ENCODE peak calls at places on chromosome 3, in eight cellular contexts. G, M, Z, L, R, X, U and E are unnamed samples.

GRCh38 chr3:7977245-7978103 is 524.1 kb upstream of the LMCD1 start:
- DNase-seq in G (no peak), M (no peak), Z (no peak), L (no peak), R (no peak), X (peak; percentile 53), U (no peak), E (peak; percentile 58)

GRCh38 chr3:10505791-10506585 is 602 bp upstream of the ATP2B2 start:
- DNase-seq in G (no peak), M (no peak), Z (no peak), L (no peak), R (no peak), X (no peak), U (no peak), E (no peak)

GRCh38 chr3:124632566-124633140 is 97.6 kb upstream of the UMPS start:
- DNase-seq in G (no peak), M (no peak), Z (no peak), L (no peak), R (no peak), X (no peak), U (no peak), E (no peak)

GRCh38 chr3:139473155-139473771 is 3.1 kb downstream of the RBP2 start:
- DNase-seq in G (no peak), M (no peak), Z (no peak), L (no peak), R (no peak), X (no peak), U (no peak), E (no peak)

GRCh38 chr3:71219744-71220638 is 363.5 kb downstream of the FOXP1 start:
- DNase-seq in G (no peak), M (peak; percentile 79), Z (no peak), L (no peak), R (no peak), X (peak; percentile 59), U (no peak), E (no peak)

GRCh38 chr3:180646187-180646790 is 33.0 kb downstream of the CCDC39 start:
- DNase-seq in G (no peak), M (no peak), Z (no peak), L (no peak), R (peak; percentile 1), X (no peak), U (no peak), E (peak; percentile 25)

GRCh38 chr3:167716920-167717319 is 17.8 kb downstream of the PDCD10 start:
- DNase-seq in G (no peak), M (no peak), Z (no peak), L (no peak), R (no peak), X (no peak), U (no peak), E (no peak)

GRCh38 chr3:34239287-34239686 is 440.9 kb downstream of the PDCD6IP start:
- DNase-seq in G (no peak), M (no peak), Z (no peak), L (no peak), R (no peak), X (no peak), U (no peak), E (no peak)

GRCh38 chr3:138950006-138950644 is 3.1 kb downstream of the FOXL2NB start:
- DNase-seq in G (no peak), M (peak; percentile 57), Z (peak; percentile 43), L (no peak), R (no peak), X (peak; percentile 82), U (peak; percentile 35), E (peak; percentile 67)

GRCh38 chr3:128480717-128481437 is 12.1 kb downstream of the GATA2 start:
- DNase-seq in G (no peak), M (no peak), Z (no peak), L (no peak), R (no peak), X (no peak), U (no peak), E (no peak)

GRCh38 chr3:159881828-159882309 is 106.8 kb upstream of the IL12A start:
- DNase-seq in G (peak; percentile 43), M (no peak), Z (peak; percentile 36), L (no peak), R (peak; percentile 69), X (peak; percentile 69), U (no peak), E (peak; percentile 70)

GRCh38 chr3:45367451-45367850 is 20.9 kb upstream of the LARS2 start:
- DNase-seq in G (no peak), M (no peak), Z (no peak), L (no peak), R (no peak), X (no peak), U (peak; percentile 55), E (no peak)

GRCh38 chr3:122461834-122462233 is 46.0 kb upstream of the WDR5B start:
- DNase-seq in G (no peak), M (no peak), Z (no peak), L (no peak), R (no peak), X (no peak), U (no peak), E (no peak)

GRCh38 chr3:114411811-114412803 is 118.3 kb downstream of the TIGIT start:
- DNase-seq in G (no peak), M (peak; percentile 59), Z (no peak), L (peak; percentile 42), R (no peak), X (no peak), U (peak; percentile 81), E (no peak)

GRCh38 chr3:195442573-195443390 is at the start of gene ACAP2:
- DNase-seq in G (peak; percentile 99), M (peak; percentile 99), Z (peak; percentile 100), L (peak; percentile 100), R (peak; percentile 99), X (peak; percentile 100), U (peak; percentile 100), E (peak; percentile 100)

GRCh38 chr3:185197071-185197470 is 44.2 kb upstream of the C3orf70 start:
- DNase-seq in G (no peak), M (no peak), Z (no peak), L (no peak), R (no peak), X (no peak), U (no peak), E (no peak)

GRCh38 chr3:64900220-64900619 is 212.4 kb upstream of the ADAMTS9 start:
- DNase-seq in G (no peak), M (no peak), Z (peak; percentile 24), L (no peak), R (no peak), X (no peak), U (no peak), E (no peak)

GRCh38 chr3:64300790-64301423 is 75.6 kb upstream of the PRICKLE2 start:
- DNase-seq in G (no peak), M (no peak), Z (no peak), L (no peak), R (no peak), X (no peak), U (peak; percentile 81), E (no peak)

GRCh38 chr3:179750720-179751328 is 98.0 kb downstream of the USP13 start:
- DNase-seq in G (no peak), M (peak; percentile 12), Z (no peak), L (no peak), R (no peak), X (no peak), U (peak; percentile 14), E (peak; percentile 35)

GRCh38 chr3:21042184-21042583 is 708.8 kb downstream of the ZNF385D start:
- DNase-seq in G (no peak), M (no peak), Z (no peak), L (no peak), R (no peak), X (no peak), U (no peak), E (no peak)

GRCh38 chr3:59774613-59775012 is 724.8 kb upstream of the CFAP20DC start:
- DNase-seq in G (no peak), M (no peak), Z (no peak), L (no peak), R (peak; percentile 10), X (no peak), U (peak; percentile 48), E (no peak)

GRCh38 chr3:186220365-186220764 is 111.5 kb upstream of the ETV5 start:
- DNase-seq in G (no peak), M (peak; percentile 50), Z (no peak), L (no peak), R (no peak), X (no peak), U (no peak), E (peak; percentile 65)

GRCh38 chr3:53994986-53995385 is 103.3 kb upstream of the SELENOK start:
- DNase-seq in G (no peak), M (no peak), Z (no peak), L (no peak), R (no peak), X (no peak), U (no peak), E (no peak)

GRCh38 chr3:45225465-45226205 is 452 bp downstream of the TMEM158 start:
- DNase-seq in G (no peak), M (peak; percentile 71), Z (peak; percentile 43), L (peak; percentile 19), R (no peak), X (peak; percentile 78), U (no peak), E (peak; percentile 42)

GRCh38 chr3:127953636-127954035 is 38.6 kb downstream of the KBTBD12 start:
- DNase-seq in G (no peak), M (no peak), Z (no peak), L (no peak), R (no peak), X (no peak), U (peak; percentile 41), E (no peak)

GRCh38 chr3:63037116-63037515 is 161.9 kb upstream of the CADPS start:
- DNase-seq in G (no peak), M (no peak), Z (no peak), L (no peak), R (no peak), X (no peak), U (no peak), E (no peak)

GRCh38 chr3:80263260-80263659 is 495.5 kb upstream of the ROBO1 start:
- DNase-seq in G (no peak), M (no peak), Z (no peak), L (no peak), R (no peak), X (no peak), U (no peak), E (peak; percentile 7)

GRCh38 chr3:27176256-27176655 is 192.9 kb downstream of the NEK10 start:
- DNase-seq in G (no peak), M (no peak), Z (no peak), L (no peak), R (no peak), X (no peak), U (no peak), E (no peak)

GRCh38 chr3:110193114-110193513 is 855.8 kb upstream of the DPPA4 start:
- DNase-seq in G (no peak), M (no peak), Z (no peak), L (no peak), R (no peak), X (no peak), U (no peak), E (no peak)

GRCh38 chr3:37826933-37827332 is 34.7 kb upstream of the CTDSPL start:
- DNase-seq in G (no peak), M (no peak), Z (no peak), L (no peak), R (no peak), X (no peak), U (no peak), E (no peak)

GRCh38 chr3:138367912-138368311 is 19.5 kb downstream of the MRAS start:
- DNase-seq in G (peak; percentile 41), M (peak; percentile 19), Z (peak; percentile 78), L (peak; percentile 47), R (no peak), X (no peak), U (peak; percentile 11), E (no peak)

GRCh38 chr3:23826382-23827061 is 20.8 kb downstream of the UBE2E1 start:
- DNase-seq in G (no peak), M (no peak), Z (no peak), L (no peak), R (no peak), X (peak; percentile 63), U (no peak), E (peak; percentile 81)

GRCh38 chr3:11238057-11238456 is 34.1 kb upstream of the ATG7 start:
- DNase-seq in G (no peak), M (peak; percentile 56), Z (no peak), L (no peak), R (peak; percentile 59), X (no peak), U (peak; percentile 76), E (no peak)

GRCh38 chr3:133938770-133939495 is 43.3 kb upstream of the RAB6B start:
- DNase-seq in G (no peak), M (no peak), Z (no peak), L (no peak), R (peak; percentile 40), X (peak; percentile 37), U (no peak), E (no peak)